ENCODE peak calls at places on chromosomes 11 and 22, in eight cellular contexts. One of them, this sample, is unnamed.

GRCh38 chr22:28283025-28283654 is 364.1 kb upstream of the PITPNB start:
- DNase-seq in choroid plexus epithelial cell: peak; percentile 26
- DNase-seq in chondrocyte: no peak
- DNase-seq in body of pancreas: no peak
- DNase-seq in IMR-90: peak; percentile 52
- DNase-seq in left ventricle myocardium inferior: no peak
- DNase-seq in cardiac muscle cell: no peak
- DNase-seq in AG10803: peak; percentile 25
- DNase-seq in this sample: no peak

GRCh38 chr22:49909476-49910205 is 8.6 kb downstream of the ALG12 start:
- DNase-seq in choroid plexus epithelial cell: no peak
- DNase-seq in chondrocyte: no peak
- DNase-seq in body of pancreas: no peak
- DNase-seq in IMR-90: no peak
- DNase-seq in left ventricle myocardium inferior: no peak
- DNase-seq in cardiac muscle cell: no peak
- DNase-seq in AG10803: no peak
- DNase-seq in this sample: no peak

GRCh38 chr22:35634981-35635540 is 13.2 kb upstream of the APOL6 start:
- DNase-seq in choroid plexus epithelial cell: no peak
- DNase-seq in chondrocyte: no peak
- DNase-seq in body of pancreas: no peak
- DNase-seq in IMR-90: peak; percentile 8
- DNase-seq in left ventricle myocardium inferior: no peak
- DNase-seq in cardiac muscle cell: no peak
- DNase-seq in AG10803: no peak
- DNase-seq in this sample: no peak

GRCh38 chr11:76269661-76270322 is 63.5 kb upstream of the WNT11 start:
- DNase-seq in choroid plexus epithelial cell: no peak
- DNase-seq in chondrocyte: no peak
- DNase-seq in body of pancreas: no peak
- DNase-seq in IMR-90: no peak
- DNase-seq in left ventricle myocardium inferior: no peak
- DNase-seq in cardiac muscle cell: no peak
- DNase-seq in AG10803: no peak
- DNase-seq in this sample: no peak

GRCh38 chr22:38861170-38861874 is 10.7 kb downstream of the CBX6 start:
- DNase-seq in choroid plexus epithelial cell: no peak
- DNase-seq in chondrocyte: no peak
- DNase-seq in body of pancreas: no peak
- DNase-seq in IMR-90: no peak
- DNase-seq in left ventricle myocardium inferior: no peak
- DNase-seq in cardiac muscle cell: no peak
- DNase-seq in AG10803: no peak
- DNase-seq in this sample: no peak

GRCh38 chr11:105579111-105579510 is 30.8 kb upstream of the GRIA4 start:
- DNase-seq in choroid plexus epithelial cell: no peak
- DNase-seq in chondrocyte: no peak
- DNase-seq in body of pancreas: no peak
- DNase-seq in IMR-90: no peak
- DNase-seq in left ventricle myocardium inferior: no peak
- DNase-seq in cardiac muscle cell: no peak
- DNase-seq in AG10803: no peak
- DNase-seq in this sample: no peak

GRCh38 chr11:433111-433510 is 8.7 kb downstream of the ANO9 start:
- DNase-seq in choroid plexus epithelial cell: no peak
- DNase-seq in chondrocyte: no peak
- DNase-seq in body of pancreas: no peak
- DNase-seq in IMR-90: no peak
- DNase-seq in left ventricle myocardium inferior: no peak
- DNase-seq in cardiac muscle cell: no peak
- DNase-seq in AG10803: no peak
- DNase-seq in this sample: no peak

GRCh38 chr22:49999063-49999900 is 13.3 kb downstream of the IL17REL start:
- DNase-seq in choroid plexus epithelial cell: no peak
- DNase-seq in chondrocyte: peak; percentile 86
- DNase-seq in body of pancreas: peak; percentile 13
- DNase-seq in IMR-90: no peak
- DNase-seq in left ventricle myocardium inferior: no peak
- DNase-seq in cardiac muscle cell: peak; percentile 75
- DNase-seq in AG10803: no peak
- DNase-seq in this sample: no peak

GRCh38 chr11:72330131-72330727 is 86.3 kb upstream of the PHOX2A start:
- DNase-seq in choroid plexus epithelial cell: no peak
- DNase-seq in chondrocyte: no peak
- DNase-seq in body of pancreas: no peak
- DNase-seq in IMR-90: no peak
- DNase-seq in left ventricle myocardium inferior: no peak
- DNase-seq in cardiac muscle cell: no peak
- DNase-seq in AG10803: no peak
- DNase-seq in this sample: no peak

GRCh38 chr22:17772249-17772962 is 1.9 kb downstream of the BID start:
- DNase-seq in choroid plexus epithelial cell: no peak
- DNase-seq in chondrocyte: no peak
- DNase-seq in body of pancreas: peak; percentile 12
- DNase-seq in IMR-90: peak; percentile 42
- DNase-seq in left ventricle myocardium inferior: no peak
- DNase-seq in cardiac muscle cell: no peak
- DNase-seq in AG10803: no peak
- DNase-seq in this sample: no peak

GRCh38 chr22:38674888-38675287 is 6.9 kb upstream of the TOMM22 start:
- DNase-seq in choroid plexus epithelial cell: no peak
- DNase-seq in chondrocyte: no peak
- DNase-seq in body of pancreas: no peak
- DNase-seq in IMR-90: no peak
- DNase-seq in left ventricle myocardium inferior: no peak
- DNase-seq in cardiac muscle cell: no peak
- DNase-seq in AG10803: no peak
- DNase-seq in this sample: no peak

GRCh38 chr11:34351687-34352469 is 5.9 kb downstream of the ABTB2 start:
- DNase-seq in choroid plexus epithelial cell: no peak
- DNase-seq in chondrocyte: no peak
- DNase-seq in body of pancreas: no peak
- DNase-seq in IMR-90: no peak
- DNase-seq in left ventricle myocardium inferior: no peak
- DNase-seq in cardiac muscle cell: no peak
- DNase-seq in AG10803: no peak
- DNase-seq in this sample: no peak

GRCh38 chr11:110763249-110764011 is 51.2 kb upstream of the ARHGAP20 start:
- DNase-seq in choroid plexus epithelial cell: peak; percentile 92
- DNase-seq in chondrocyte: no peak
- DNase-seq in body of pancreas: peak; percentile 27
- DNase-seq in IMR-90: peak; percentile 80
- DNase-seq in left ventricle myocardium inferior: no peak
- DNase-seq in cardiac muscle cell: no peak
- DNase-seq in AG10803: peak; percentile 57
- DNase-seq in this sample: peak; percentile 72

GRCh38 chr11:113730887-113731726 is 25.0 kb upstream of the TMPRSS5 start:
- DNase-seq in choroid plexus epithelial cell: peak; percentile 87
- DNase-seq in chondrocyte: no peak
- DNase-seq in body of pancreas: peak; percentile 41
- DNase-seq in IMR-90: peak; percentile 64
- DNase-seq in left ventricle myocardium inferior: no peak
- DNase-seq in cardiac muscle cell: peak; percentile 79
- DNase-seq in AG10803: peak; percentile 65
- DNase-seq in this sample: peak; percentile 33

GRCh38 chr11:65559535-65559934 is 1.4 kb upstream of the LTBP3 start:
- DNase-seq in choroid plexus epithelial cell: peak; percentile 59
- DNase-seq in chondrocyte: no peak
- DNase-seq in body of pancreas: no peak
- DNase-seq in IMR-90: no peak
- DNase-seq in left ventricle myocardium inferior: no peak
- DNase-seq in cardiac muscle cell: no peak
- DNase-seq in AG10803: no peak
- DNase-seq in this sample: no peak

GRCh38 chr11:40219401-40219800 is 1240.1 kb downstream of the LRRC4C start:
- DNase-seq in choroid plexus epithelial cell: no peak
- DNase-seq in chondrocyte: no peak
- DNase-seq in body of pancreas: no peak
- DNase-seq in IMR-90: no peak
- DNase-seq in left ventricle myocardium inferior: no peak
- DNase-seq in cardiac muscle cell: no peak
- DNase-seq in AG10803: no peak
- DNase-seq in this sample: no peak

GRCh38 chr11:70841264-70841663 is 411.1 kb downstream of the SHANK2 start:
- DNase-seq in choroid plexus epithelial cell: no peak
- DNase-seq in chondrocyte: no peak
- DNase-seq in body of pancreas: no peak
- DNase-seq in IMR-90: no peak
- DNase-seq in left ventricle myocardium inferior: no peak
- DNase-seq in cardiac muscle cell: no peak
- DNase-seq in AG10803: no peak
- DNase-seq in this sample: no peak

DNA sequence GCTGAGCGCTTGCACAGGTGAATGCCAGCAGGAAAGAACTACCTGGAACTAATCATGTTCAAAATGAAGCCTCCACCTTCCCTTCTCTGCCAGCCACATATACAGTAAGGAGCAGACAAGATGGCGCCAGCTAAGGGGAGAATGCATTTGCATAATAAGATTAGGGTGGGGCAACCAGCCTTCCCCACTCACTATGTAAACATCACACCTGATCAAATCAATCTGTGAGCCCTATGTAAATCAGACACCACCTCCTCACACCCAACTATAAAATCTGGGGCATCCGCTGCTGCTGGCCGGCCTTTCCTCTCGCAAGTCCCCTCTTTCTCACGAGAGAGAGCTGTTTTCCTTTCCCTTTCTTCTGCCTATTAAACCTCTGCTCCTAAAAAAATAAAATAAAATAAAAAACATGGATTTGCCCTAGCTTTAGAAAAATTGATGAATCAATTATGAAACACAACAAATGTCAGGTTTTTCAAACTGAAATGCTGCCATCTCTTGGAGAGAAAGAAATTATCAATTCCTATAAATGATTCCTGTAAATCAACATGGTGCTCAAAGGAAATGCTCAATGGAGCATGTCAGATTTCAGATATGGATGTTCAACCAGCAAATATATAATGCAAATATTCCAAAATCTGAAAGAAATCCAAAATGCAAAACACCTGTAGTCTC is 108.9 kb downstream of the SGSM3 start:
- DNase-seq in choroid plexus epithelial cell: no peak
- DNase-seq in chondrocyte: no peak
- DNase-seq in body of pancreas: no peak
- DNase-seq in IMR-90: no peak
- DNase-seq in left ventricle myocardium inferior: no peak
- DNase-seq in cardiac muscle cell: no peak
- DNase-seq in AG10803: no peak
- DNase-seq in this sample: no peak
- TF ChIP-seq CTCF in choroid plexus epithelial cell: peak; percentile 30
- TF ChIP-seq CTCF in chondrocyte: peak; percentile 62
- TF ChIP-seq CTCF in body of pancreas: no peak
- TF ChIP-seq CTCF in IMR-90: no peak
- TF ChIP-seq CTCF in left ventricle myocardium inferior: no peak
- TF ChIP-seq CTCF in cardiac muscle cell: no peak
- TF ChIP-seq CTCF in AG10803: no peak
- TF ChIP-seq CTCF in this sample: no peak

DNA sequence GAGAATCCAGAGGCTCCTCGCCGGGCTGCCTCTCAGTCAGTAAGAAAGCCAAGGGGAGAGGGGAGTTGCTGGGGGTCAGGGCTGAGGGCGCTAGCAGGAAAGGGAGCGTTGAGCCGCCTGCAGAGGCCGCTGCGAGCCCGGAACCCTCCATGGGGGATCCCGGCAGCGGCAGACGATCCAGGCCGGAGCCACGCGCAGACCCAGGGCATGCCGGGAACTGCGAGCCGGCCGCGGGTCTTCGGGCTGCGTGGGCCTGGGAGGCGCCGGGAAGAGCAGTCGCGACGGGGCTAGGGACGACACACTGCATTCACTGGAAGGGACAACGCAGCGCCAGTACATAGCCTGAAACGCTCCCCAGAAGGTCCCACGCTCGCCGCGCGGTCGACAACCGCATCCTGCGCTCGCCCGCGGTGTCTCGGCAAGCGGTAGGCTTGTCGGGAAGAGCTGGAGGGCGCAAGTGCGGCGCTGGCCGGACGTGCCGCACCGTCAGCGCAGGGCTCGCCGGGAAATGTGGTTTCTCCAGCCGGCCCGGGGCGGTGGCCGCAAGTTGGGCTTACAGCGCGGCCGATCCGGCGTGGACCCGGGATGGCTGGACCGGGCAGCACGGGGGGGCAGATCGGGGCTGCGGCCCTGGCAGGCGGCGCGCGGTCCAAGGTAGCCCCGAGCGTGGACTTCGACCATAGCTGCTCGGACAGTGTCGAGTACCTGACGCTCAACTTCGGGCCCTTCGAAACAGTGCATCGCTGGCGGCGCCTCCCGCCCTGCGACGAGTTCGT is at the start of gene LZTR1:
- DNase-seq in choroid plexus epithelial cell: peak; percentile 87
- DNase-seq in chondrocyte: peak; percentile 93
- DNase-seq in body of pancreas: peak; percentile 80
- DNase-seq in IMR-90: peak; percentile 82
- DNase-seq in left ventricle myocardium inferior: peak; percentile 83
- DNase-seq in cardiac muscle cell: peak; percentile 87
- DNase-seq in AG10803: peak; percentile 84
- DNase-seq in this sample: peak; percentile 46
- TF ChIP-seq CTCF in choroid plexus epithelial cell: peak; percentile 77
- TF ChIP-seq CTCF in chondrocyte: peak; percentile 75
- TF ChIP-seq CTCF in body of pancreas: peak; percentile 30
- TF ChIP-seq CTCF in IMR-90: peak; percentile 71
- TF ChIP-seq CTCF in left ventricle myocardium inferior: peak; percentile 68
- TF ChIP-seq CTCF in cardiac muscle cell: peak; percentile 71
- TF ChIP-seq CTCF in AG10803: peak; percentile 55
- TF ChIP-seq CTCF in this sample: peak; percentile 66

DNA sequence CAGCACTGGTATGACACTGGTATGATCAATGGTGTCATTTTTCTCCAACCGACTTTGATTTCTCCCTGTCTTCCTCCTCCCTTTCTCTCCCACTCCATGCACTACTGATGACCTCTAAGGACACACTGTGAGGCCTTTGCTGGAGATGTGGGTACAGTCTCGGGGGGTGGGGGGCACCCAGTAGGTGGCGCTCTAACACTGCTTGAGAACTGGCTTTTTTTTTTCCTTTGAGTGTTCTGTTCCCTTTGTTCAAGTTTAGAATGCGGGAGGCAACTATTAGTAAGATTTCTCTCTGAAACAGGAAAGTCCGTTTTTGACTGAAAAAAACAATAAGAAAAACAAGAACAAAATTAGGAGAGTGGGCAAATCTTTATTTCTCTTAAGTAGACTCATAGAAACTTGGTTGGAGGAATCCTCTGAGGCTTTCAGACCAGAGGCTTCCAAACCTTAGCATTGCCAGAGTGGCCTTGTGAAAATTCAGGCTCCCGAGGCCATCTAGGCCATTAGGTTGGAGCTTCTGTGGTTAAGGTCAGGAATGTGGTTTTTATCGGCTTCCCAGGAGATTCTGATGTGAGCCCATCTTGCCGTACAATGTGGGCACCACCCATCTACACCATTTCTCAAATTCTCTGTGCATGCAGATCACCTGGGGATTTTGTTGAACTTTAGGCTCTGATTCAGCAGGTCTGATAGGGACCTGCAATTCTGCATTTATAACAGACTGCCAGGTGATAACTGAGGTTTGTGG is 43.2 kb downstream of the PANX1 start:
- DNase-seq in choroid plexus epithelial cell: peak; percentile 59
- DNase-seq in chondrocyte: no peak
- DNase-seq in body of pancreas: no peak
- DNase-seq in IMR-90: peak; percentile 50
- DNase-seq in left ventricle myocardium inferior: no peak
- DNase-seq in cardiac muscle cell: peak; percentile 52
- DNase-seq in AG10803: peak; percentile 55
- DNase-seq in this sample: no peak
- TF ChIP-seq CTCF in choroid plexus epithelial cell: peak; percentile 84
- TF ChIP-seq CTCF in chondrocyte: peak; percentile 78
- TF ChIP-seq CTCF in body of pancreas: peak; percentile 38
- TF ChIP-seq CTCF in IMR-90: peak; percentile 80
- TF ChIP-seq CTCF in left ventricle myocardium inferior: peak; percentile 53
- TF ChIP-seq CTCF in cardiac muscle cell: peak; percentile 88
- TF ChIP-seq CTCF in AG10803: peak; percentile 93
- TF ChIP-seq CTCF in this sample: peak; percentile 90

GRCh38 chr11:127470485-127470884 is 469.9 kb upstream of the KIRREL3 start:
- DNase-seq in choroid plexus epithelial cell: no peak
- DNase-seq in chondrocyte: no peak
- DNase-seq in body of pancreas: peak; percentile 23
- DNase-seq in IMR-90: no peak
- DNase-seq in left ventricle myocardium inferior: no peak
- DNase-seq in cardiac muscle cell: peak; percentile 39
- DNase-seq in AG10803: no peak
- DNase-seq in this sample: no peak
- TF ChIP-seq CTCF in choroid plexus epithelial cell: no peak
- TF ChIP-seq CTCF in chondrocyte: peak; percentile 51
- TF ChIP-seq CTCF in body of pancreas: peak; percentile 49
- TF ChIP-seq CTCF in IMR-90: peak; percentile 26
- TF ChIP-seq CTCF in left ventricle myocardium inferior: peak; percentile 50
- TF ChIP-seq CTCF in cardiac muscle cell: no peak
- TF ChIP-seq CTCF in AG10803: peak; percentile 10
- TF ChIP-seq CTCF in this sample: no peak

This sample was measured in AG09309.